ENCODE peak calls at places on chromosome 1, in seven cellular contexts. One of them, this sample, is unnamed.

GRCh38 chr1:34974626-34975025 is 10.5 kb downstream of the TMEM35B start:
- DNase-seq in mucosa of gallbladder: no peak
- DNase-seq in effector memory CD8-positive, alpha-beta T cell: no peak
- DNase-seq in H7: no peak
- DNase-seq in renal cortical epithelial cell: no peak
- DNase-seq in mesenchymal stem cell: no peak
- DNase-seq in NCI-H2081: no peak
- DNase-seq in this sample: no peak

GRCh38 chr1:17118706-17119075 is 560 bp downstream of the PADI2 start:
- DNase-seq in mucosa of gallbladder: no peak
- DNase-seq in H7: peak
- DNase-seq in NCI-H2081: no peak
- DNase-seq in renal cortical epithelial cell: no peak
- DNase-seq in mesenchymal stem cell: no peak
- DNase-seq in effector memory CD8-positive, alpha-beta T cell: no peak
- DNase-seq in this sample: no peak

GRCh38 chr1:7008331-7008730 is 223.1 kb downstream of the CAMTA1 start:
- DNase-seq in NCI-H2081: no peak
- DNase-seq in renal cortical epithelial cell: no peak
- DNase-seq in effector memory CD8-positive, alpha-beta T cell: no peak
- DNase-seq in mesenchymal stem cell: no peak
- DNase-seq in mucosa of gallbladder: no peak
- DNase-seq in H7: peak
- DNase-seq in this sample: no peak

GRCh38 chr1:32372149-32372756 is 9.9 kb downstream of the TSSK3 start:
- DNase-seq in effector memory CD8-positive, alpha-beta T cell: peak
- DNase-seq in mesenchymal stem cell: peak
- DNase-seq in H7: no peak
- DNase-seq in renal cortical epithelial cell: no peak
- DNase-seq in NCI-H2081: no peak
- DNase-seq in mucosa of gallbladder: no peak
- DNase-seq in this sample: peak

GRCh38 chr1:60227581-60228252 is 154.1 kb upstream of the C1orf87 start:
- DNase-seq in H7: no peak
- DNase-seq in mucosa of gallbladder: no peak
- DNase-seq in NCI-H2081: no peak
- DNase-seq in renal cortical epithelial cell: peak
- DNase-seq in effector memory CD8-positive, alpha-beta T cell: no peak
- DNase-seq in mesenchymal stem cell: peak
- DNase-seq in this sample: no peak

GRCh38 chr1:13820055-13820454 is 120.1 kb downstream of the PRDM2 start:
- DNase-seq in mesenchymal stem cell: no peak
- DNase-seq in NCI-H2081: no peak
- DNase-seq in mucosa of gallbladder: no peak
- DNase-seq in H7: no peak
- DNase-seq in effector memory CD8-positive, alpha-beta T cell: no peak
- DNase-seq in renal cortical epithelial cell: no peak
- DNase-seq in this sample: no peak

GRCh38 chr1:1407101-1407956 is at the start of gene MRPL20:
- DNase-seq in renal cortical epithelial cell: peak
- DNase-seq in H7: peak
- DNase-seq in mucosa of gallbladder: peak
- DNase-seq in mesenchymal stem cell: peak
- DNase-seq in NCI-H2081: peak
- DNase-seq in effector memory CD8-positive, alpha-beta T cell: peak
- DNase-seq in this sample: peak

GRCh38 chr1:226891846-226892533 is 21.6 kb downstream of the PSEN2 start:
- DNase-seq in mucosa of gallbladder: no peak
- DNase-seq in NCI-H2081: no peak
- DNase-seq in effector memory CD8-positive, alpha-beta T cell: no peak
- DNase-seq in renal cortical epithelial cell: no peak
- DNase-seq in mesenchymal stem cell: peak
- DNase-seq in H7: no peak
- DNase-seq in this sample: no peak

GRCh38 chr1:20154306-20154831 is 15.2 kb downstream of the PLA2G2F start:
- DNase-seq in mucosa of gallbladder: peak
- DNase-seq in H7: no peak
- DNase-seq in NCI-H2081: no peak
- DNase-seq in effector memory CD8-positive, alpha-beta T cell: no peak
- DNase-seq in mesenchymal stem cell: peak
- DNase-seq in renal cortical epithelial cell: no peak
- DNase-seq in this sample: no peak

GRCh38 chr1:117171900-117172501 is 38.7 kb downstream of the VTCN1 start:
- DNase-seq in mucosa of gallbladder: peak
- DNase-seq in mesenchymal stem cell: no peak
- DNase-seq in NCI-H2081: no peak
- DNase-seq in renal cortical epithelial cell: peak
- DNase-seq in H7: no peak
- DNase-seq in effector memory CD8-positive, alpha-beta T cell: no peak
- DNase-seq in this sample: no peak

GRCh38 chr1:41773144-41773571 is 145.6 kb downstream of the HIVEP3 start:
- DNase-seq in renal cortical epithelial cell: peak
- DNase-seq in H7: no peak
- DNase-seq in mucosa of gallbladder: peak
- DNase-seq in mesenchymal stem cell: no peak
- DNase-seq in effector memory CD8-positive, alpha-beta T cell: no peak
- DNase-seq in NCI-H2081: no peak
- DNase-seq in this sample: no peak

GRCh38 chr1:170732262-170732595 is 68.3 kb downstream of the PRRX1 start:
- DNase-seq in H7: no peak
- DNase-seq in NCI-H2081: no peak
- DNase-seq in effector memory CD8-positive, alpha-beta T cell: no peak
- DNase-seq in mesenchymal stem cell: no peak
- DNase-seq in renal cortical epithelial cell: no peak
- DNase-seq in mucosa of gallbladder: no peak
- DNase-seq in this sample: no peak

GRCh38 chr1:164611754-164612642 is 53.0 kb downstream of the PBX1 start:
- DNase-seq in H7: peak
- DNase-seq in NCI-H2081: peak
- DNase-seq in renal cortical epithelial cell: peak
- DNase-seq in effector memory CD8-positive, alpha-beta T cell: no peak
- DNase-seq in mucosa of gallbladder: peak
- DNase-seq in mesenchymal stem cell: peak
- DNase-seq in this sample: no peak

GRCh38 chr1:216464489-216464888 is 41.2 kb upstream of the USH2A start:
- DNase-seq in mesenchymal stem cell: peak
- DNase-seq in renal cortical epithelial cell: peak
- DNase-seq in NCI-H2081: no peak
- DNase-seq in H7: no peak
- DNase-seq in mucosa of gallbladder: no peak
- DNase-seq in effector memory CD8-positive, alpha-beta T cell: no peak
- DNase-seq in this sample: no peak

GRCh38 chr1:107246775-107247345 is 106.0 kb downstream of the NTNG1 start:
- DNase-seq in NCI-H2081: no peak
- DNase-seq in renal cortical epithelial cell: peak
- DNase-seq in H7: no peak
- DNase-seq in mesenchymal stem cell: no peak
- DNase-seq in effector memory CD8-positive, alpha-beta T cell: no peak
- DNase-seq in mucosa of gallbladder: no peak
- DNase-seq in this sample: no peak

GRCh38 chr1:40058453-40059291 is 18.1 kb downstream of the CAP1 start:
- DNase-seq in mucosa of gallbladder: no peak
- DNase-seq in mesenchymal stem cell: peak
- DNase-seq in NCI-H2081: no peak
- DNase-seq in effector memory CD8-positive, alpha-beta T cell: no peak
- DNase-seq in renal cortical epithelial cell: no peak
- DNase-seq in H7: no peak
- DNase-seq in this sample: no peak

GRCh38 chr1:223844962-223845809 is 561 bp downstream of the TP53BP2 start:
- DNase-seq in mesenchymal stem cell: peak
- DNase-seq in NCI-H2081: peak
- DNase-seq in mucosa of gallbladder: peak
- DNase-seq in effector memory CD8-positive, alpha-beta T cell: peak
- DNase-seq in renal cortical epithelial cell: no peak
- DNase-seq in H7: no peak
- DNase-seq in this sample: peak

GRCh38 chr1:214439352-214440119 is 111.9 kb downstream of the PTPN14 start:
- DNase-seq in mesenchymal stem cell: peak
- DNase-seq in mucosa of gallbladder: peak
- DNase-seq in effector memory CD8-positive, alpha-beta T cell: no peak
- DNase-seq in renal cortical epithelial cell: peak
- DNase-seq in NCI-H2081: peak
- DNase-seq in H7: no peak
- DNase-seq in this sample: no peak

GRCh38 chr1:110606784-110607662 is 865 bp upstream of the KCNA2 start:
- DNase-seq in H7: peak
- DNase-seq in renal cortical epithelial cell: no peak
- DNase-seq in mesenchymal stem cell: no peak
- DNase-seq in mucosa of gallbladder: no peak
- DNase-seq in NCI-H2081: peak
- DNase-seq in effector memory CD8-positive, alpha-beta T cell: no peak
- DNase-seq in this sample: no peak

GRCh38 chr1:5724847-5725246 is 267.4 kb downstream of the NPHP4 start:
- DNase-seq in H7: no peak
- DNase-seq in renal cortical epithelial cell: no peak
- DNase-seq in effector memory CD8-positive, alpha-beta T cell: no peak
- DNase-seq in NCI-H2081: no peak
- DNase-seq in mesenchymal stem cell: no peak
- DNase-seq in mucosa of gallbladder: no peak
- DNase-seq in this sample: no peak

GRCh38 chr1:19328486-19328885 is 16.4 kb downstream of the SLC66A1 start:
- DNase-seq in renal cortical epithelial cell: no peak
- DNase-seq in mucosa of gallbladder: no peak
- DNase-seq in NCI-H2081: no peak
- DNase-seq in mesenchymal stem cell: no peak
- DNase-seq in H7: no peak
- DNase-seq in effector memory CD8-positive, alpha-beta T cell: no peak
- DNase-seq in this sample: no peak

GRCh38 chr1:163361123-163361934 is 39.6 kb downstream of the NUF2 start:
- DNase-seq in H7: peak
- DNase-seq in effector memory CD8-positive, alpha-beta T cell: no peak
- DNase-seq in mesenchymal stem cell: peak
- DNase-seq in mucosa of gallbladder: no peak
- DNase-seq in renal cortical epithelial cell: peak
- DNase-seq in NCI-H2081: peak
- DNase-seq in this sample: no peak

GRCh38 chr1:154839691-154840090 is 30.4 kb downstream of the KCNN3 start:
- DNase-seq in NCI-H2081: no peak
- DNase-seq in H7: no peak
- DNase-seq in mesenchymal stem cell: peak
- DNase-seq in effector memory CD8-positive, alpha-beta T cell: no peak
- DNase-seq in renal cortical epithelial cell: no peak
- DNase-seq in mucosa of gallbladder: no peak
- DNase-seq in this sample: no peak

GRCh38 chr1:185440877-185441276 is 123.8 kb upstream of the IVNS1ABP start:
- DNase-seq in mucosa of gallbladder: no peak
- DNase-seq in effector memory CD8-positive, alpha-beta T cell: no peak
- DNase-seq in mesenchymal stem cell: peak
- DNase-seq in H7: no peak
- DNase-seq in NCI-H2081: no peak
- DNase-seq in renal cortical epithelial cell: peak
- DNase-seq in this sample: no peak

GRCh38 chr1:215146252-215146975 is 63.9 kb downstream of the KCNK2 start:
- DNase-seq in H7: no peak
- DNase-seq in effector memory CD8-positive, alpha-beta T cell: no peak
- DNase-seq in NCI-H2081: peak
- DNase-seq in renal cortical epithelial cell: peak
- DNase-seq in mucosa of gallbladder: peak
- DNase-seq in mesenchymal stem cell: peak
- DNase-seq in this sample: no peak

GRCh38 chr1:175885247-175885646 is 141.9 kb upstream of the TNR start:
- DNase-seq in renal cortical epithelial cell: no peak
- DNase-seq in NCI-H2081: no peak
- DNase-seq in mucosa of gallbladder: no peak
- DNase-seq in H7: no peak
- DNase-seq in effector memory CD8-positive, alpha-beta T cell: no peak
- DNase-seq in mesenchymal stem cell: peak
- DNase-seq in this sample: no peak

GRCh38 chr1:29513357-29513756 is 277.0 kb downstream of the PTPRU start:
- DNase-seq in mucosa of gallbladder: peak
- DNase-seq in effector memory CD8-positive, alpha-beta T cell: no peak
- DNase-seq in H7: peak
- DNase-seq in mesenchymal stem cell: peak
- DNase-seq in NCI-H2081: peak
- DNase-seq in renal cortical epithelial cell: peak
- DNase-seq in this sample: no peak

GRCh38 chr1:34603594-34603993 is 151.3 kb upstream of the GJB5 start:
- DNase-seq in NCI-H2081: no peak
- DNase-seq in mucosa of gallbladder: no peak
- DNase-seq in H7: no peak
- DNase-seq in effector memory CD8-positive, alpha-beta T cell: no peak
- DNase-seq in renal cortical epithelial cell: no peak
- DNase-seq in mesenchymal stem cell: no peak
- DNase-seq in this sample: no peak

GRCh38 chr1:38941527-38942019 is at the start of gene RHBDL2:
- DNase-seq in mucosa of gallbladder: peak
- DNase-seq in H7: peak
- DNase-seq in NCI-H2081: no peak
- DNase-seq in renal cortical epithelial cell: peak
- DNase-seq in mesenchymal stem cell: no peak
- DNase-seq in effector memory CD8-positive, alpha-beta T cell: no peak
- DNase-seq in this sample: no peak

GRCh38 chr1:22295396-22295795 is 152.5 kb upstream of the WNT4 start:
- DNase-seq in NCI-H2081: no peak
- DNase-seq in mucosa of gallbladder: no peak
- DNase-seq in renal cortical epithelial cell: no peak
- DNase-seq in H7: no peak
- DNase-seq in effector memory CD8-positive, alpha-beta T cell: no peak
- DNase-seq in mesenchymal stem cell: no peak
- DNase-seq in this sample: no peak

This sample was measured in CD8-positive, alpha-beta memory T cell.